ENCODE peak calls at places on chromosome 12, in four cellular contexts. O is lower leg skin, W is right lobe of liver, L is uterus. P is an unnamed sample.

GRCh38 chr12:27969901-27970390 is 2.6 kb downstream of the PTHLH start:
- DNase-seq in O (peak), W (peak), L (peak), P (peak)

GRCh38 chr12:57836442-57837375 is 9.8 kb downstream of the CTDSP2 start:
- DNase-seq in O (peak), W (no peak), L (peak), P (peak)

GRCh38 chr12:110639336-110640178 is 25.6 kb downstream of the TCTN1 start:
- DNase-seq in O (no peak), W (no peak), L (no peak), P (peak)

GRCh38 chr12:102426599-102427541 is 53.5 kb downstream of the IGF1 start:
- DNase-seq in O (no peak), W (no peak), L (no peak), P (no peak)

GRCh38 chr12:54352022-54352531 is 12.2 kb downstream of the GPR84 start:
- DNase-seq in O (no peak), W (no peak), L (peak), P (no peak)

GRCh38 chr12:120480211-120480610 is 10.7 kb upstream of the SRSF9 start:
- DNase-seq in O (no peak), W (no peak), L (no peak), P (no peak)

GRCh38 chr12:20096430-20096829 is 271.9 kb upstream of the PDE3A start:
- DNase-seq in O (no peak), W (no peak), L (no peak), P (no peak)

GRCh38 chr12:41509655-41510054 is 321.5 kb downstream of the PDZRN4 start:
- DNase-seq in O (no peak), W (no peak), L (no peak), P (no peak)

GRCh38 chr12:39483597-39483996 is 40.7 kb upstream of the KIF21A start:
- DNase-seq in O (no peak), W (no peak), L (no peak), P (no peak)

GRCh38 chr12:12384601-12385321 is 27.9 kb downstream of the BORCS5 start:
- DNase-seq in O (no peak), W (peak), L (no peak), P (no peak)

GRCh38 chr12:122999196-122999946 is 18.9 kb downstream of the ARL6IP4 start:
- DNase-seq in O (no peak), W (peak), L (no peak), P (no peak)

GRCh38 chr12:71475280-71475679 is 35.7 kb downstream of the LGR5 start:
- DNase-seq in O (no peak), W (no peak), L (no peak), P (no peak)

GRCh38 chr12:58046281-58046680 is 104.9 kb downstream of the ATP23 start:
- DNase-seq in O (no peak), W (no peak), L (no peak), P (no peak)

GRCh38 chr12:95522692-95523091 is 28.6 kb downstream of the USP44 start:
- DNase-seq in O (no peak), W (no peak), L (no peak), P (no peak)

GRCh38 chr12:57092529-57092862 is 3.6 kb downstream of the NAB2 start:
- DNase-seq in O (no peak), W (no peak), L (no peak), P (peak)

GRCh38 chr12:109493090-109493489 is 15.7 kb downstream of the UBE3B start:
- DNase-seq in O (no peak), W (no peak), L (no peak), P (no peak)

GRCh38 chr12:102849722-102850447 is 67.2 kb downstream of the PAH start:
- DNase-seq in O (no peak), W (no peak), L (no peak), P (no peak)

GRCh38 chr12:57089259-57090245 is 638 bp downstream of the NAB2 start:
- DNase-seq in O (peak), W (peak), L (peak), P (peak)

GRCh38 chr12:94706250-94706661 is 55.9 kb upstream of the TMCC3 start:
- DNase-seq in O (no peak), W (no peak), L (no peak), P (no peak)

GRCh38 chr12:26845057-26845666 is 12.2 kb upstream of the ITPR2 start:
- DNase-seq in O (no peak), W (peak), L (peak), P (no peak)

GRCh38 chr12:121812320-121812871 is 8.6 kb downstream of the SETD1B start:
- DNase-seq in O (peak), W (peak), L (peak), P (peak)

GRCh38 chr12:58367041-58367440 is 425.7 kb downstream of the ATP23 start:
- DNase-seq in O (no peak), W (no peak), L (no peak), P (no peak)

GRCh38 chr12:16120027-16120426 is 157.5 kb downstream of the SLC15A5 start:
- DNase-seq in O (no peak), W (no peak), L (no peak), P (no peak)

GRCh38 chr12:124361074-124361965 is 66.4 kb downstream of the RFLNA start:
- DNase-seq in O (no peak), W (peak), L (no peak), P (no peak)

GRCh38 chr12:80517655-80518054 is 73.6 kb downstream of the PTPRQ start:
- DNase-seq in O (no peak), W (no peak), L (no peak), P (no peak)

GRCh38 chr12:121802485-121802842 is 1.3 kb upstream of the SETD1B start:
- DNase-seq in O (no peak), W (no peak), L (no peak), P (no peak)

GRCh38 chr12:42382013-42382696 is 56.2 kb downstream of the PPHLN1 start:
- DNase-seq in O (no peak), W (no peak), L (no peak), P (no peak)

GRCh38 chr12:90292183-90292582 is 583.5 kb upstream of the ATP2B1 start:
- DNase-seq in O (no peak), W (no peak), L (no peak), P (no peak)

GRCh38 chr12:60070541-60070940 is 474.7 kb downstream of the SLC16A7 start:
- DNase-seq in O (no peak), W (no peak), L (no peak), P (no peak)

GRCh38 chr12:49089831-49090773 is 4.5 kb downstream of the DHH start:
- DNase-seq in O (peak), W (no peak), L (no peak), P (peak)
- TF ChIP-seq CTCF in O (no peak), W (no peak), L (peak), P (peak)

DNA sequence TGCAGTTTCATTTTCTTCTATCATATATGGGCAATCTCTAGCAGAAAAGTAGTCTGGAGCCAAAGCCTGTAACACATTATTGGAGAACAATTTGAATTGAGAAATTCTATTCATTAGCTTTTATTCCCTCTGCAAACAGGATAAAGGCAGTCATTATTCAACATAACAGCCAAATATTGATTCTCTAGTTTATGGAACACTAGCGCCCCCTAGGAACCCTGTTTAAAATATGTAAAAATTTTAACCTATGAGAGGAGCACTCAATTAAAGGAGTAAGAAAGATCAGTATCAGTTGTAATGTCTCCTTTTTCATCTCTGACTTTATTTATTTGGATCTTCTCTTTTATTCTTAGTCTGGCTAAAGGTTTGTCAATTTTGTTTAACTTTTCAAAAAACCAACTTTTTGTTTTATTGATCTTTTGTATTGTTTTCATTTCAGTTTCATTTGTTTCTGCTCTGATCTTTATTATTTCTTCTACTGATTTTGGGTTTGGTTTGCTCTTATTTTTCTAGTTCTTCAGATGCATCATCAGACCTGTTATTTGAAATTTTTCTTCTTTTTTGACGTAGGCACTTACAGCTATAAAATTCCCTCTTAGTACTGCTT is 4.8 kb upstream of the LMNTD1 start:
- DNase-seq in O (no peak), W (no peak), L (no peak), P (peak)
- TF ChIP-seq CTCF in O (no peak), W (peak), L (no peak), P (peak)

GRCh38 chr12:100877776-100878175 is 83.2 kb downstream of the ANO4 start:
- DNase-seq in O (no peak), W (no peak), L (no peak), P (no peak)
- TF ChIP-seq CTCF in O (no peak), W (no peak), L (no peak), P (peak)

DNA sequence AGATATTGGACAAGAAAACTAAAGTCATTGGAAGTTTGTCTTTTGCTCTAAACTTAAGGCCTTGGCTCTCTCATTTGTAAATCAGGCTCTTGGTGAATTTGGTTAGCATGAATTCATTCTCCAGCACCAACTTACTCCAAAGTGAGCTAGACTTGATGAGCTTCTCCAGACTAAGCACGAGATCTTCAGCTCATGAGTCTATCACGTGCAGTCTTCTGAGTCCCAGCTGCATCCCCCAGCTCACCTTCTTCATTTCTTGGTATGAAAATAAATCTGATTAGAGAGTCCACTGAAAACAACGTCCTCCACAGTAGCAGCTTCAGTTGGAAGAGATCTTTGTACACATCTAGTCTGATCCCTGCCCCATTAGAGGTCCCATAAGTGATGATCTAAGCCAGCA is 52.5 kb upstream of the DDX11 start:
- DNase-seq in O (no peak), W (no peak), L (no peak), P (no peak)
- TF ChIP-seq CTCF in O (no peak), W (no peak), L (no peak), P (no peak)